ENCODE peak calls at places on chromosomes 13 and 19, in seven cellular contexts. Z is stromal cell of bone marrow; X is CD8-positive, alpha-beta memory T cell; Q is RWPE1; L is NCI-H748 treated with DMSO at 0.1 percent for 48 hours; J is SW480; H is BJ. R is an unnamed sample.

GRCh38 chr19:45729774-45730388 is 815 bp downstream of the FBXO46 start:
- DNase-seq in Z (no peak), X (no peak), Q (peak), L (no peak), J (peak), H (no peak), R (no peak)

GRCh38 chr13:102597029-102598015 is 536 bp downstream of the TPP2 start:
- DNase-seq in Z (no peak), X (peak), Q (no peak), L (peak), J (peak), H (no peak), R (no peak)

GRCh38 chr19:16625183-16625958 is 2.6 kb downstream of the MED26 start:
- DNase-seq in Z (no peak), X (no peak), Q (no peak), L (no peak), J (no peak), H (no peak), R (no peak)

GRCh38 chr13:26502826-26503225 is 54.7 kb upstream of the WASF3 start:
- DNase-seq in Z (peak), X (no peak), Q (no peak), L (no peak), J (no peak), H (no peak), R (no peak)

GRCh38 chr13:51776179-51776578 is 27.8 kb downstream of the DHRS12 start:
- DNase-seq in Z (no peak), X (no peak), Q (no peak), L (no peak), J (no peak), H (no peak), R (no peak)

GRCh38 chr13:31835932-31836331 is 96.6 kb downstream of the RXFP2 start:
- DNase-seq in Z (peak), X (no peak), Q (peak), L (peak), J (no peak), H (no peak), R (peak)

GRCh38 chr13:44159633-44160279 is 213.9 kb upstream of the SERP2 start:
- DNase-seq in Z (no peak), X (no peak), Q (peak), L (no peak), J (no peak), H (no peak), R (peak)

GRCh38 chr19:45049073-45049736 is 10.4 kb downstream of the CLASRP start:
- DNase-seq in Z (no peak), X (no peak), Q (no peak), L (no peak), J (no peak), H (no peak), R (no peak)

R was measured in LoVo.